ENCODE peak calls at places on chromosomes 12 and 14, in ten cellular contexts. One of them, this sample, is unnamed.
A peak's percentile ranks its signal among the peaks of the same experiment; 100 is the strongest.

GRCh38 chr12:6961278-6961694 is 9.2 kb downstream of the PHB2 start:
- DNase-seq in posterior cingulate gyrus: peak; percentile 90
- DNase-seq in H9: no peak
- DNase-seq in stimulated activated CD4-positive, alpha-beta T cell treated with anti-CD3 and anti-CD28 coated beads, Interleukin-15, amount 100 ng/mL, for 1 hour: peak; percentile 84
- DNase-seq in HuH-7: no peak
- DNase-seq in Ammon's horn: no peak
- DNase-seq in SW480: peak; percentile 90
- DNase-seq in putamen: peak; percentile 70
- DNase-seq in Calu3: no peak
- DNase-seq in fibroblast of mammary gland: peak; percentile 78
- DNase-seq in this sample: no peak

GRCh38 chr14:94374749-94375148 is 13.7 kb downstream of the SERPINA1 start:
- DNase-seq in posterior cingulate gyrus: no peak
- DNase-seq in H9: no peak
- DNase-seq in stimulated activated CD4-positive, alpha-beta T cell treated with anti-CD3 and anti-CD28 coated beads, Interleukin-15, amount 100 ng/mL, for 1 hour: no peak
- DNase-seq in HuH-7: no peak
- DNase-seq in Ammon's horn: no peak
- DNase-seq in SW480: no peak
- DNase-seq in putamen: no peak
- DNase-seq in Calu3: no peak
- DNase-seq in fibroblast of mammary gland: no peak
- DNase-seq in this sample: no peak

GRCh38 chr14:30214014-30214413 is 286.4 kb upstream of the PRKD1 start:
- DNase-seq in posterior cingulate gyrus: no peak
- DNase-seq in H9: no peak
- DNase-seq in stimulated activated CD4-positive, alpha-beta T cell treated with anti-CD3 and anti-CD28 coated beads, Interleukin-15, amount 100 ng/mL, for 1 hour: no peak
- DNase-seq in HuH-7: no peak
- DNase-seq in Ammon's horn: no peak
- DNase-seq in SW480: no peak
- DNase-seq in putamen: no peak
- DNase-seq in Calu3: no peak
- DNase-seq in fibroblast of mammary gland: peak; percentile 82
- DNase-seq in this sample: no peak

GRCh38 chr14:95495538-95496025 is 20.9 kb downstream of the SYNE3 start:
- DNase-seq in posterior cingulate gyrus: peak; percentile 70
- DNase-seq in H9: no peak
- DNase-seq in stimulated activated CD4-positive, alpha-beta T cell treated with anti-CD3 and anti-CD28 coated beads, Interleukin-15, amount 100 ng/mL, for 1 hour: no peak
- DNase-seq in HuH-7: no peak
- DNase-seq in Ammon's horn: no peak
- DNase-seq in SW480: no peak
- DNase-seq in putamen: no peak
- DNase-seq in Calu3: no peak
- DNase-seq in fibroblast of mammary gland: no peak
- DNase-seq in this sample: no peak

GRCh38 chr12:129193263-129193871 is 340.1 kb downstream of the GLT1D1 start:
- DNase-seq in posterior cingulate gyrus: no peak
- DNase-seq in H9: peak; percentile 58
- DNase-seq in stimulated activated CD4-positive, alpha-beta T cell treated with anti-CD3 and anti-CD28 coated beads, Interleukin-15, amount 100 ng/mL, for 1 hour: no peak
- DNase-seq in HuH-7: no peak
- DNase-seq in Ammon's horn: no peak
- DNase-seq in SW480: no peak
- DNase-seq in putamen: no peak
- DNase-seq in Calu3: peak; percentile 41
- DNase-seq in fibroblast of mammary gland: peak; percentile 5
- DNase-seq in this sample: peak; percentile 26

GRCh38 chr12:116138781-116139180 is 138.7 kb downstream of the MED13L start:
- DNase-seq in posterior cingulate gyrus: no peak
- DNase-seq in H9: no peak
- DNase-seq in stimulated activated CD4-positive, alpha-beta T cell treated with anti-CD3 and anti-CD28 coated beads, Interleukin-15, amount 100 ng/mL, for 1 hour: no peak
- DNase-seq in HuH-7: no peak
- DNase-seq in Ammon's horn: no peak
- DNase-seq in SW480: no peak
- DNase-seq in putamen: no peak
- DNase-seq in Calu3: no peak
- DNase-seq in fibroblast of mammary gland: peak; percentile 30
- DNase-seq in this sample: peak; percentile 47

GRCh38 chr12:16606201-16606849 is 363 bp upstream of the LMO3 start:
- DNase-seq in posterior cingulate gyrus: peak; percentile 91
- DNase-seq in H9: peak; percentile 78
- DNase-seq in stimulated activated CD4-positive, alpha-beta T cell treated with anti-CD3 and anti-CD28 coated beads, Interleukin-15, amount 100 ng/mL, for 1 hour: no peak
- DNase-seq in HuH-7: peak; percentile 29
- DNase-seq in Ammon's horn: peak; percentile 83
- DNase-seq in SW480: peak; percentile 28
- DNase-seq in putamen: peak; percentile 79
- DNase-seq in Calu3: peak; percentile 29
- DNase-seq in fibroblast of mammary gland: peak; percentile 29
- DNase-seq in this sample: peak; percentile 50

GRCh38 chr12:49865782-49866135 is 22.9 kb upstream of the BCDIN3D start:
- DNase-seq in posterior cingulate gyrus: no peak
- DNase-seq in H9: peak; percentile 23
- DNase-seq in stimulated activated CD4-positive, alpha-beta T cell treated with anti-CD3 and anti-CD28 coated beads, Interleukin-15, amount 100 ng/mL, for 1 hour: no peak
- DNase-seq in HuH-7: no peak
- DNase-seq in Ammon's horn: no peak
- DNase-seq in SW480: no peak
- DNase-seq in putamen: no peak
- DNase-seq in Calu3: no peak
- DNase-seq in fibroblast of mammary gland: no peak
- DNase-seq in this sample: no peak

GRCh38 chr12:114952573-114953196 is 268.7 kb upstream of the TBX3 start:
- DNase-seq in posterior cingulate gyrus: peak; percentile 67
- DNase-seq in H9: no peak
- DNase-seq in stimulated activated CD4-positive, alpha-beta T cell treated with anti-CD3 and anti-CD28 coated beads, Interleukin-15, amount 100 ng/mL, for 1 hour: no peak
- DNase-seq in HuH-7: no peak
- DNase-seq in Ammon's horn: peak; percentile 5
- DNase-seq in SW480: no peak
- DNase-seq in putamen: peak; percentile 29
- DNase-seq in Calu3: no peak
- DNase-seq in fibroblast of mammary gland: no peak
- DNase-seq in this sample: no peak

GRCh38 chr12:3987571-3987970 is 114.4 kb upstream of the PARP11 start:
- DNase-seq in posterior cingulate gyrus: no peak
- DNase-seq in H9: no peak
- DNase-seq in stimulated activated CD4-positive, alpha-beta T cell treated with anti-CD3 and anti-CD28 coated beads, Interleukin-15, amount 100 ng/mL, for 1 hour: no peak
- DNase-seq in HuH-7: no peak
- DNase-seq in Ammon's horn: no peak
- DNase-seq in SW480: no peak
- DNase-seq in putamen: no peak
- DNase-seq in Calu3: no peak
- DNase-seq in fibroblast of mammary gland: no peak
- DNase-seq in this sample: no peak

GRCh38 chr12:131910302-131911110 is 16.1 kb downstream of the ULK1 start:
- DNase-seq in posterior cingulate gyrus: no peak
- DNase-seq in H9: no peak
- DNase-seq in stimulated activated CD4-positive, alpha-beta T cell treated with anti-CD3 and anti-CD28 coated beads, Interleukin-15, amount 100 ng/mL, for 1 hour: no peak
- DNase-seq in HuH-7: no peak
- DNase-seq in Ammon's horn: no peak
- DNase-seq in SW480: no peak
- DNase-seq in putamen: no peak
- DNase-seq in Calu3: no peak
- DNase-seq in fibroblast of mammary gland: no peak
- DNase-seq in this sample: no peak

GRCh38 chr12:25052191-25053020 is 103.5 kb upstream of the BCAT1 start:
- DNase-seq in posterior cingulate gyrus: no peak
- DNase-seq in H9: no peak
- DNase-seq in stimulated activated CD4-positive, alpha-beta T cell treated with anti-CD3 and anti-CD28 coated beads, Interleukin-15, amount 100 ng/mL, for 1 hour: peak; percentile 32
- DNase-seq in HuH-7: peak; percentile 26
- DNase-seq in Ammon's horn: peak; percentile 81
- DNase-seq in SW480: no peak
- DNase-seq in putamen: peak; percentile 39
- DNase-seq in Calu3: no peak
- DNase-seq in fibroblast of mammary gland: no peak
- DNase-seq in this sample: no peak

GRCh38 chr14:73802431-73803188 is 49.0 kb upstream of the PTGR2 start:
- DNase-seq in posterior cingulate gyrus: peak; percentile 56
- DNase-seq in H9: peak; percentile 51
- DNase-seq in stimulated activated CD4-positive, alpha-beta T cell treated with anti-CD3 and anti-CD28 coated beads, Interleukin-15, amount 100 ng/mL, for 1 hour: no peak
- DNase-seq in HuH-7: peak; percentile 46
- DNase-seq in Ammon's horn: no peak
- DNase-seq in SW480: peak; percentile 22
- DNase-seq in putamen: no peak
- DNase-seq in Calu3: peak; percentile 9
- DNase-seq in fibroblast of mammary gland: no peak
- DNase-seq in this sample: no peak

GRCh38 chr12:57517187-57517586 is 3.1 kb downstream of the DDIT3 start:
- DNase-seq in posterior cingulate gyrus: no peak
- DNase-seq in H9: no peak
- DNase-seq in stimulated activated CD4-positive, alpha-beta T cell treated with anti-CD3 and anti-CD28 coated beads, Interleukin-15, amount 100 ng/mL, for 1 hour: no peak
- DNase-seq in HuH-7: no peak
- DNase-seq in Ammon's horn: no peak
- DNase-seq in SW480: no peak
- DNase-seq in putamen: no peak
- DNase-seq in Calu3: no peak
- DNase-seq in fibroblast of mammary gland: peak; percentile 82
- DNase-seq in this sample: peak; percentile 39